ENCODE peak calls at places on chromosomes 1 and 21, in four cellular contexts. I is RWPE1; W is adipocyte; T is stimulated activated CD4-positive, alpha-beta T cell treated with anti-CD3 and anti-CD28 coated beads, Interleukin-1b, Interleukin-23, amount 100 ng/mL, for 4 hours. G is an unnamed sample.

GRCh38 chr21:37555672-37556261 is 189.2 kb downstream of the DYRK1A start:
- DNase-seq in T (no peak), I (no peak), W (no peak), G (no peak)

GRCh38 chr21:44865561-44866280 is 7.8 kb downstream of the PTTG1IP start:
- DNase-seq in I (no peak), W (no peak), T (no peak), G (peak; percentile 49)

GRCh38 chr1:28249879-28250295 is 9.4 kb upstream of the SESN2 start:
- DNase-seq in T (no peak), I (no peak), W (no peak), G (no peak)

GRCh38 chr1:116765962-116766361 is 11.7 kb downstream of the CD2 start:
- DNase-seq in I (no peak), T (no peak), W (peak; percentile 58), G (peak; percentile 7)

GRCh38 chr1:219058891-219059820 is 114.5 kb upstream of the LYPLAL1 start:
- DNase-seq in I (no peak), T (no peak), W (no peak), G (no peak)

GRCh38 chr1:40664791-40665190 is 691 bp downstream of the RIMS3 start:
- DNase-seq in T (no peak), W (no peak), I (no peak), G (peak; percentile 10)

GRCh38 chr1:119960501-119960900 is 64.2 kb upstream of the ADAM30 start:
- DNase-seq in I (no peak), W (peak; percentile 44), T (no peak), G (no peak)

GRCh38 chr1:239765163-239765562 is 326.5 kb upstream of the FMN2 start:
- DNase-seq in T (no peak), I (no peak), W (no peak), G (no peak)

GRCh38 chr1:98399219-98399618 is 262.3 kb upstream of the SNX7 start:
- DNase-seq in T (no peak), W (no peak), I (no peak), G (no peak)

GRCh38 chr1:109767596-109768334 is 4.0 kb upstream of the EPS8L3 start:
- DNase-seq in T (no peak), W (no peak), I (no peak), G (no peak)

GRCh38 chr1:151534662-151535278 is 5.3 kb upstream of the TUFT1 start:
- DNase-seq in W (peak; percentile 87), T (peak; percentile 70), I (no peak), G (peak; percentile 68)